ENCODE peak calls at places on chromosomes 16 and 17, in nine cellular contexts. W is activated effector memory CD4-positive, alpha-beta T cell treated with Interleukin-2 at 50 U/mL for 16 hours; E is stimulated activated CD4-positive, alpha-beta T cell treated with anti-CD3 and anti-CD28 coated beads, Interleukin-2, amount 100 ng/mL, for 4 hours; D is EL; L is A549; G is NCI-H446; O is cardiac muscle cell; B is GM12891; Q is activated naive CD8-positive, alpha-beta T cell treated with anti-CD3 and anti-CD28 coated beads, Interleukin-2, amount 50 U/mL, for 24 hours. P is an unnamed sample.

GRCh38 chr16:11679250-11679649 is 11.0 kb downstream of the SNN start:
- DNase-seq in W (no peak), E (no peak), D (no peak), L (no peak), G (no peak), O (no peak), B (no peak), Q (no peak), P (no peak)

GRCh38 chr16:69084301-69084700 is 21.2 kb upstream of the HAS3 start:
- DNase-seq in W (no peak), E (no peak), D (no peak), L (no peak), G (no peak), O (peak), B (no peak), Q (no peak), P (no peak)

GRCh38 chr16:21611546-21612384 is 12.4 kb downstream of the METTL9 start:
- DNase-seq in W (no peak), E (no peak), D (no peak), L (no peak), G (no peak), O (peak), B (no peak), Q (no peak), P (no peak)

GRCh38 chr16:54125751-54126655 is 160.6 kb downstream of the IRX3 start:
- DNase-seq in W (no peak), E (no peak), D (no peak), L (no peak), G (no peak), O (no peak), B (no peak), Q (no peak), P (no peak)

GRCh38 chr17:40378966-40379365 is 14.4 kb upstream of the GJD3 start:
- DNase-seq in W (no peak), E (no peak), D (no peak), L (no peak), G (no peak), O (peak), B (no peak), Q (no peak), P (no peak)

GRCh38 chr16:46582313-46582712 is 38.9 kb downstream of the SHCBP1 start:
- DNase-seq in W (no peak), E (no peak), D (no peak), L (no peak), G (no peak), O (no peak), B (no peak), Q (no peak), P (no peak)

GRCh38 chr17:41695954-41696720 is 7.5 kb downstream of the EIF1 start:
- DNase-seq in W (peak), E (peak), D (peak), L (peak), G (peak), O (peak), B (peak), Q (peak), P (peak)

GRCh38 chr16:71499775-71500364 is 10.7 kb upstream of the ZNF19 start:
- DNase-seq in W (peak), E (peak), D (peak), L (peak), G (peak), O (peak), B (peak), Q (peak), P (peak)

GRCh38 chr17:56478836-56479447 is 114.6 kb upstream of the NOG start:
- DNase-seq in W (no peak), E (no peak), D (peak), L (peak), G (peak), O (peak), B (no peak), Q (peak), P (no peak)

GRCh38 chr17:50157891-50158290 is 7.4 kb upstream of the PPP1R9B start:
- DNase-seq in W (no peak), E (no peak), D (no peak), L (no peak), G (no peak), O (no peak), B (no peak), Q (no peak), P (no peak)

GRCh38 chr17:82013341-82013740 is 9.3 kb downstream of the CENPX start:
- DNase-seq in W (no peak), E (no peak), D (no peak), L (no peak), G (no peak), O (no peak), B (no peak), Q (no peak), P (no peak)

GRCh38 chr17:33284022-33284421 is 9.1 kb downstream of the ASIC2 start:
- DNase-seq in W (no peak), E (no peak), D (peak), L (peak), G (no peak), O (peak), B (no peak), Q (no peak), P (no peak)

GRCh38 chr17:46035112-46035818 is 36.2 kb downstream of the STH start:
- DNase-seq in W (no peak), E (no peak), D (no peak), L (no peak), G (no peak), O (no peak), B (no peak), Q (peak), P (no peak)

GRCh38 chr17:6853764-6854442 is 22.4 kb upstream of the TEKT1 start:
- DNase-seq in W (no peak), E (peak), D (peak), L (peak), G (no peak), O (no peak), B (peak), Q (peak), P (peak)